ENCODE peak calls at places on chromosomes 4 and X, in nine cellular contexts. G, P, B, E, Q, I, D, S and N are unnamed samples.
A peak's percentile ranks its signal among the peaks of the same experiment; 100 is the strongest.

GRCh38 chr4:13170131-13170530 is 314.0 kb downstream of the RAB28 start:
- DNase-seq in G (no peak), P (no peak), B (no peak), E (no peak), Q (no peak), I (no peak), D (no peak), S (no peak), N (no peak)

GRCh38 chr4:66034671-66035070 is 364.4 kb upstream of the EPHA5 start:
- DNase-seq in G (no peak), P (no peak), B (no peak), E (no peak), Q (no peak), I (no peak), D (no peak), S (no peak), N (no peak)

GRCh38 chr4:175176710-175177109 is 258.6 kb downstream of the ADAM29 start:
- DNase-seq in G (no peak), P (no peak), B (no peak), E (no peak), Q (no peak), I (no peak), D (no peak), S (no peak), N (no peak)

GRCh38 chr4:8285976-8286718 is 16.6 kb downstream of the HTRA3 start:
- DNase-seq in G (no peak), P (no peak), B (no peak), E (no peak), Q (no peak), I (no peak), D (no peak), S (no peak), N (no peak)

GRCh38 chrX:137926090-137926489 is 360.2 kb downstream of the ZIC3 start:
- DNase-seq in G (no peak), P (no peak), B (no peak), E (no peak), Q (no peak), I (no peak), D (peak; percentile 9), S (no peak), N (no peak)

GRCh38 chrX:6861456-6861855 is 286.1 kb upstream of the STS start:
- DNase-seq in G (no peak), P (no peak), B (no peak), E (no peak), Q (no peak), I (no peak), D (no peak), S (no peak), N (no peak)

GRCh38 chrX:29617725-29618124 is 597.6 kb upstream of the MAGEB2 start:
- DNase-seq in G (no peak), P (no peak), B (no peak), E (no peak), Q (no peak), I (no peak), D (no peak), S (no peak), N (no peak)

GRCh38 chrX:34631826-34632225 is 25.3 kb downstream of the TMEM47 start:
- DNase-seq in G (no peak), P (peak; percentile 30), B (no peak), E (no peak), Q (no peak), I (no peak), D (peak; percentile 17), S (no peak), N (no peak)

GRCh38 chr4:152780267-152780811 is 585 bp downstream of the ARFIP1 start:
- DNase-seq in G (no peak), P (peak; percentile 22), B (no peak), E (no peak), Q (no peak), I (peak; percentile 3), D (peak; percentile 40), S (no peak), N (no peak)

GRCh38 chrX:54807524-54808108 is at the start of gene MAGED2:
- DNase-seq in G (no peak), P (peak; percentile 16), B (no peak), E (no peak), Q (peak; percentile 32), I (peak; percentile 43), D (peak; percentile 80), S (no peak), N (peak; percentile 75)

GRCh38 chrX:50707955-50708694 is 105.9 kb downstream of the SHROOM4 start:
- DNase-seq in G (no peak), P (no peak), B (no peak), E (no peak), Q (no peak), I (peak; percentile 21), D (no peak), S (no peak), N (no peak)

GRCh38 chr4:15003891-15004700 is 1.8 kb downstream of the CPEB2 start:
- DNase-seq in G (peak; percentile 32), P (no peak), B (peak; percentile 33), E (peak; percentile 77), Q (peak; percentile 49), I (peak; percentile 41), D (peak; percentile 73), S (no peak), N (peak; percentile 52)

GRCh38 chr4:163110442-163110841 is 56.2 kb downstream of the NAF1 start:
- DNase-seq in G (no peak), P (no peak), B (no peak), E (no peak), Q (no peak), I (no peak), D (no peak), S (no peak), N (no peak)

GRCh38 chr4:124144302-124144701 is 568.2 kb downstream of the ANKRD50 start:
- DNase-seq in G (peak; percentile 17), P (no peak), B (no peak), E (no peak), Q (no peak), I (peak; percentile 62), D (no peak), S (no peak), N (no peak)

GRCh38 chrX:38879631-38880220 is 78.5 kb downstream of the MID1IP1 start:
- DNase-seq in G (peak; percentile 51), P (no peak), B (peak; percentile 47), E (no peak), Q (no peak), I (no peak), D (no peak), S (no peak), N (no peak)

GRCh38 chr4:164977243-164978164 is at the start of gene TRIM61:
- DNase-seq in G (no peak), P (peak; percentile 54), B (no peak), E (peak; percentile 63), Q (peak; percentile 8), I (peak; percentile 78), D (no peak), S (no peak), N (peak; percentile 63)

GRCh38 chr4:85543832-85544231 is 68.9 kb downstream of the ARHGAP24 start:
- DNase-seq in G (no peak), P (peak; percentile 1), B (no peak), E (no peak), Q (no peak), I (no peak), D (no peak), S (no peak), N (no peak)

GRCh38 chrX:15143050-15143824 is 126.6 kb downstream of the ASB9 start:
- DNase-seq in G (peak; percentile 34), P (peak; percentile 45), B (peak; percentile 9), E (peak; percentile 43), Q (peak; percentile 19), I (peak; percentile 63), D (peak; percentile 70), S (no peak), N (no peak)

DNA sequence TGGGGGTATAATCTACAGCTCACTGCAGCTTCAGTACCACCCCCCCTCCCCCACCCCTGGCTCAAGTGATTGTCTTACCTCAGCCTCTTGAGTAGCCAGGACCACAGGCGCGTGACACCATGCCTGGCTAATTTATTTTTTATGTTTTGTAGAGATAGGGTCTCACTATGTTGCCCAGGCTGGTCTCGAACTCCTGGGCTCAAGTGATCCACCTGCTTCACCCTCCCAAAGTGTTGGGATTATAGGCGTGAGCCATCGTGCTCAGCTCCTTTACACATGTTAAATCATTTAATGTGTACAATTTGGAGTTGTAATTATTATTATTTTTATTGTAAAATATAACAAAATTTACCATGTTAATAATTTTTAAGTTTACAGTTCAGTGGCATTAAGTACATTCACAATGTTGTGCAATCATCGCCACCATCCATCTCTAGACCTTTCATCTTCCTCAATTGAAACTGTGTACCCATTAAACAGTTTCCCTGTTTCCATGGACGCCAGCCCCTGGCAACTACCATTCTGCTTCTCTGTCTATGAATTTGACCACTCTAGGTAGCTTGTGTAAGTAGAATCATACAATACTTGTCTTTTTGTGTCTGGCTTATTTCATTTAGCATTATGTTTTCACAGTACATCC is 6.1 kb downstream of the SLAIN2 start:
- DNase-seq in G (no peak), P (no peak), B (no peak), E (no peak), Q (no peak), I (no peak), D (no peak), S (no peak), N (no peak)
- H3K4me1 ChIP-seq in G (peaks cover 39% of the 10 kb centered on the region), P (peaks cover 6% of the 10 kb centered on the region), B (peaks cover 67% of the 10 kb centered on the region), E (peaks cover 46% of the 10 kb centered on the region), Q (peaks cover 14% of the 10 kb centered on the region), I (peaks cover 28% of the 10 kb centered on the region), D (peaks cover 20% of the 10 kb centered on the region), S (no peaks in the 10 kb centered on the region), N (peaks cover 31% of the 10 kb centered on the region)

DNA sequence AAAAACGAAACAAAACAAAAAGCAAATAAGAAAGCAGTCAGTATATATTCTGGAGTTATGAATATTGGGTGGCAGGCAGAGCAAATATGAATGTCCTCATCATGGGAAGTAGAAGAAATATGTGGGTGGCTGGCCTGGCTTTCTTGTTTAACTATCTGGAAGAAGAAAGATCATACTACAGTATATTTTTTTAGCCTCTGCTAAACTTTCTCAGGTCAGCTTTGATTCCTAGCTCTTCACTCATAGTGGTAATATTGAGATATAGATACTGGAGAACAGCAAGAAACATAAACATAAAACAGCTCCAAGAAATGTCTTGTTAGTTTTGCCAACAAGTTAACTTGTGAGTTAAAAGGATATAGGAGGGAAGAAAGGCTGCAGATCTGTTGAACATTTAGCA is 192.4 kb downstream of the SOWAHB start:
- DNase-seq in G (no peak), P (peak; percentile 74), B (no peak), E (no peak), Q (no peak), I (no peak), D (no peak), S (no peak), N (no peak)
- H3K4me1 ChIP-seq in G (peaks cover 54% of the 10 kb centered on the region), P (peaks cover 47% of the 10 kb centered on the region), B (no peaks in the 10 kb centered on the region), E (peaks cover 42% of the 10 kb centered on the region), Q (no peaks in the 10 kb centered on the region), I (no peaks in the 10 kb centered on the region), D (peaks cover 77% of the 10 kb centered on the region), S (no peaks in the 10 kb centered on the region), N (peaks cover 40% of the 10 kb centered on the region)

DNA sequence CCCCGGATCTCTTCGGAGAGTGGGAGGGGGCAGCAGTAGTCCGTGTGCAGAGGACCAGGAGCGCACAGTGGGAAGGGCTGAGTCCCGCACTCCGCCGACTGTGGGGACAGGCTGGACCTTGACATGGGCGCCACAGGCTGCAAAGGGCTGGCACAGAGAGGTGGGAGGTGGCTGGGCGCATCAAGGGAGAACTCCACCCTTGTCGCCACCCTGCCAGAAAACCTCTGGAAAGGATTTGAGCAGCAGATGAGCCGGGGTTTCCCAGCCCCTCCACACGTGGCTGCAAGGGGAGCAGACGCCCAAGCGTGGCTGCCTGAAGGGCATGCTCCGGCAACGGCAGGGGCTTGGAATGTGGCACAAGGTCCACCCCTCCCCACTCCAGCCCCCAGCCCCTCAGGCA is 4.5 kb downstream of the BGN start:
- DNase-seq in G (no peak), P (no peak), B (no peak), E (no peak), Q (no peak), I (no peak), D (no peak), S (no peak), N (no peak)
- H3K4me1 ChIP-seq in G (peaks cover 6% of the 10 kb centered on the region), P (peaks cover 3% of the 10 kb centered on the region), B (no peaks in the 10 kb centered on the region), E (no peaks in the 10 kb centered on the region), Q (no peaks in the 10 kb centered on the region), I (no peaks in the 10 kb centered on the region), D (peaks cover under 1% of the 10 kb centered on the region), S (no peaks in the 10 kb centered on the region), N (no peaks in the 10 kb centered on the region)

GRCh38 chr4:98605216-98605615 is 53.2 kb downstream of the TSPAN5 start:
- DNase-seq in G (no peak), P (no peak), B (no peak), E (no peak), Q (no peak), I (no peak), D (no peak), S (no peak), N (no peak)
- H3K4me1 ChIP-seq in G (peaks cover 11% of the 10 kb centered on the region), P (peaks cover 16% of the 10 kb centered on the region), B (no peaks in the 10 kb centered on the region), E (no peaks in the 10 kb centered on the region), Q (peaks cover 15% of the 10 kb centered on the region), I (peaks cover 14% of the 10 kb centered on the region), D (no peaks in the 10 kb centered on the region), S (no peaks in the 10 kb centered on the region), N (no peaks in the 10 kb centered on the region)